ENCODE peak calls at places on chromosomes 3 and 15, in five cellular contexts. G, D, F, W and C are unnamed samples. For H3K79me2, the result is how much of the 10 kb centered on the place peaks cover.

GRCh38 chr15:87207945-87208580 is 1048.5 kb downstream of the NTRK3 start:
- DNase-seq in G (peak), F (no peak), W (no peak), D (peak), C (no peak)

GRCh38 chr15:93759626-93760025 is 471.7 kb upstream of the MCTP2 start:
- DNase-seq in F (no peak), D (no peak), W (no peak), G (peak), C (no peak)

GRCh38 chr3:195060531-195061385 is 210.2 kb downstream of the XXYLT1 start:
- DNase-seq in G (no peak), D (no peak), W (no peak), F (no peak), C (no peak)

GRCh38 chr15:63449711-63450110 is 54.7 kb upstream of the USP3 start:
- DNase-seq in D (peak), G (no peak), W (no peak), F (no peak), C (no peak)

GRCh38 chr3:182490601-182491485 is 302.5 kb upstream of the ATP11B start:
- DNase-seq in G (peak), W (peak), D (peak), F (peak), C (peak)

GRCh38 chr15:98561169-98561941 is 87.0 kb upstream of the IGF1R start:
- DNase-seq in D (no peak), F (no peak), W (no peak), G (no peak), C (no peak)

GRCh38 chr3:117193390-117193789 is 483.8 kb downstream of the TUSC7 start:
- DNase-seq in G (no peak), F (no peak), W (no peak), D (no peak), C (no peak)

GRCh38 chr3:16300282-16300681 is 35.3 kb downstream of the OXNAD1 start:
- DNase-seq in F (no peak), G (peak), D (no peak), W (no peak), C (no peak)

GRCh38 chr3:61154788-61155187 is 96.5 kb downstream of the FHIT start:
- DNase-seq in D (no peak), G (no peak), W (no peak), F (no peak), C (no peak)

GRCh38 chr3:156630773-156631093 is 43.7 kb upstream of the TIPARP start:
- DNase-seq in F (no peak), G (peak), W (no peak), D (peak), C (no peak)

GRCh38 chr3:45347329-45348000 is 40.9 kb upstream of the LARS2 start:
- DNase-seq in F (no peak), D (no peak), W (no peak), G (peak), C (no peak)

GRCh38 chr3:44339181-44339741 is 695 bp downstream of the TCAIM start:
- DNase-seq in W (no peak), F (no peak), D (no peak), G (no peak), C (peak)

GRCh38 chr15:77104155-77104554 is 33.2 kb upstream of the TSPAN3 start:
- DNase-seq in D (no peak), G (peak), W (no peak), F (no peak), C (peak)

GRCh38 chr3:186502138-186502941 is 41.8 kb downstream of the CRYGS start:
- DNase-seq in G (no peak), W (no peak), D (no peak), F (no peak), C (no peak)

GRCh38 chr3:185715091-185715490 is 109.8 kb downstream of the IGF2BP2 start:
- DNase-seq in F (no peak), G (peak), D (peak), W (no peak), C (peak)

GRCh38 chr15:81225161-81225671 is 28.5 kb downstream of the IL16 start:
- DNase-seq in G (no peak), F (no peak), W (no peak), D (no peak), C (no peak)

DNA sequence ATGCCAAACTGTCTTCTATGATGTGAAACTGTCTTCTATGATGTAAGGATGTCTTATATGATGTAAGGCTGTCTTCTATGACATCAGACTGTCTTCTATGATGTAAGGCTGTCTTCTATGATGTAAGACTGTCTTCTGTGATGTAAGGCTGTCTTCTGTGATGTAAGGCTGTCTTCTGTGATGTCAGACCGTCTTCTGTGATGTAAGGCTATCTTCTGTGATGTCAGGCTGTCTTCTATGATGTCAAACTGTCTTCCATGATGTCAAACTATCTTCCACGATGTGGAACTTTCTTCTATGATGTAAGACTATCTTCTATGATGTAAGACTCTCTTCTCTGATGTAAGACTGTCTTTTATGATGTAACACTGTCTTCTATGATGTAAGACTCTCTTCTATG is 27.9 kb downstream of the MGLL start:
- DNase-seq in D (no peak), F (no peak), G (no peak), W (no peak), C (no peak)
- H3K79me2 ChIP-seq in D (under half), F (under half), G (under half), W (under half), C (under half)

GRCh38 chr3:51391566-51392300 is 648 bp downstream of the RBM15B start:
- DNase-seq in D (peak), W (peak), G (peak), F (no peak), C (peak)
- H3K79me2 ChIP-seq in D (half or more), W (half or more), G (half or more), F (under half), C (half or more)

DNA sequence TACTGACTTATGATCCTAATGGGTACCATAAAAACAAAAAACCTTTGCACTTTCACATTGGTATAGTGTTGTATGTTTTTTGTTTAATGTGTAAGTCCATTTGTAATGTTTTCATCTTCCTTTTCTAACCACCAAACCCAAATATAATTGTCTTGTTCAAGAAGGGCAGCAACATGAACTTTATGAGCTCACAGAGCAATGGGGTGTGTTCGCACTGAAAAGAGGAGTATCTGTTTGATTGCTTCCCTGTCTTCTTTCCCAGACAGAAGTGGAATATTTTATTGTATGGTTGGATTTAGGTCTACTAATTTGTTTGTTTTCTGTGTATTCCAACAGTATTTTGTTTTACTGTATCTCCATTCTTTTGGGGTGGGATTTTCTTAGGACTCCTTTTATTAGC is 135.9 kb downstream of the TCF12 start:
- DNase-seq in F (no peak), G (no peak), W (no peak), D (no peak), C (no peak)
- H3K79me2 ChIP-seq in F (half or more), G (under half), W (under half), D (under half), C (half or more)

DNA sequence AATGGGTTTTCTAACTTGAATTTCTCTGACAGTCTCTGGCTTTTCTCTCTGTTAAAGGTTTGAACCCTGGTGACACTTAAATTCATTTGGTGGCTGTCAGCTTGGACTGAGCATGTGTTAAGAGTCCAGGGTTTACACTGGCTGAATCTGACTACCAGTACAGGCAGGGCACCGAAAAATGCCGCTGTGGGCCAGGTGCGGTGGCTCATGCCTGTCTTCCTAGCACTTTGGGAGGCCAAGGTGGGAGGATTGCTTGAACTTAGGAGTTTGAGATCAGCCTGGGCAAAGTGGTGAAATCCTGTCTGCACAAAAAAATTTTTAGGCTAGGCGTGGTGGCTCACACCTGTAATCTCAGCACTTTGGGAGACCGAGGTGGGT is 1.8 kb downstream of the MANF start:
- DNase-seq in D (no peak), F (no peak), W (no peak), G (no peak), C (no peak)
- H3K79me2 ChIP-seq in D (half or more), F (under half), W (under half), G (under half), C (under half)

GRCh38 chr3:7070461-7070860 is 209.5 kb downstream of the GRM7 start:
- DNase-seq in W (no peak), F (no peak), D (no peak), G (no peak), C (no peak)
- H3K79me2 ChIP-seq in W (under half), F (under half), D (under half), G (under half), C (under half)

GRCh38 chr15:58572521-58572920 is 140.7 kb downstream of the LIPC start:
- DNase-seq in G (no peak), F (no peak), D (no peak), W (no peak), C (no peak)
- H3K79me2 ChIP-seq in G (under half), F (under half), D (under half), W (under half), C (under half)

DNA sequence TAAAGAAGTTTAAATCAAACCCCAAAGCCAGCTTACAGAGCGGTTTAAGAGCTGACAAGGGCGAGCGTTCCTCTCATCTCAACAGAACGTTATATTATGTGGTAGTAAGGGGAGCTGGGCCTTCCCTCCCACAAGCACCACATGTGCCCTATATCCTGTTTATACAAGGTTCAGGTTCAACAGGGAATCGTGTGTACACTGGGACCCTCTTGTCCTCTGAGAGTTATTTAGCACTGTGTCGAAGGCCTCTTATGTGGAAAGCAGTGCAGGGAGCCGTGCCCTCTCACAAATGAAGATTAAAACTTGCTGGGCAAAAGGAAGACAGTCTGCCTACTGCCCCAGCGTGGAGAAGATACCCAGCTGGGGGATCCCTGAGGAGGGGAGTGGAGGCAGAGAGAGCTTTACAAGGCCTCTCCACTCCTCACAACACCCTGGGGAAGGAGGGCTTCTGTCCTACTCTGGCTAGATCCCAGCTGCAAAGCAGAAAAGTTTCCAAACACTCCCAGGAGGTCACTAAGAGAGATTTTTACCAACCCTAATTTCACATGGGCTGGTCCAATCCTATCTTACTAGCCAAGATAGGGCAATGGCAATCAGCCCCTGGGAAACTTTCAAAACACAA is 2.9 kb downstream of the TLE3 start:
- DNase-seq in G (no peak), F (no peak), D (no peak), W (no peak), C (peak)
- H3K79me2 ChIP-seq in G (under half), F (half or more), D (half or more), W (under half), C (half or more)